ENCODE peak calls at places on chromosomes 1 and 21, in five cellular contexts. S is heart left ventricle; W is psoas muscle; N is CD8-positive, alpha-beta T cell; B is left ventricle myocardium inferior. U is an unnamed sample.

GRCh38 chr21:46038871-46039397 is 57.4 kb downstream of the COL6A1 start:
- DNase-seq in W (peak; percentile 87), N (no peak), B (peak; percentile 76), S (peak; percentile 93), U (peak; percentile 92)

GRCh38 chr1:61013189-61013952 is 69.0 kb upstream of the NFIA start:
- DNase-seq in W (no peak), S (peak; percentile 40), N (no peak), B (no peak), U (no peak)

GRCh38 chr1:180896161-180896560 is 16.5 kb upstream of the KIAA1614 start:
- DNase-seq in W (no peak), N (no peak), S (no peak), B (no peak), U (no peak)

GRCh38 chr1:33185541-33185940 is 3.7 kb upstream of the TRIM62 start:
- DNase-seq in S (no peak), N (no peak), B (no peak), W (no peak), U (no peak)

GRCh38 chr1:239882967-239883366 is 208.7 kb upstream of the FMN2 start:
- DNase-seq in W (no peak), N (no peak), B (no peak), S (no peak), U (no peak)

GRCh38 chr1:6962390-6962955 is 177.2 kb downstream of the CAMTA1 start:
- DNase-seq in S (peak; percentile 76), N (no peak), W (peak; percentile 73), B (peak; percentile 50), U (no peak)

GRCh38 chr1:240044620-240045019 is 47.1 kb upstream of the FMN2 start:
- DNase-seq in W (no peak), B (no peak), S (no peak), N (no peak), U (no peak)

GRCh38 chr1:201245082-201245481 is 38.2 kb upstream of the PKP1 start:
- DNase-seq in B (no peak), S (no peak), N (no peak), W (no peak), U (no peak)

GRCh38 chr1:153978274-153978909 is 918 bp upstream of the JTB start:
- DNase-seq in S (no peak), B (no peak), W (no peak), N (no peak), U (no peak)

GRCh38 chr1:174726167-174726879 is 273.4 kb upstream of the CACYBP start:
- DNase-seq in N (no peak), B (no peak), S (no peak), W (no peak), U (peak; percentile 58)

GRCh38 chr1:18893120-18893519 is 9.2 kb downstream of the ALDH4A1 start:
- DNase-seq in N (no peak), S (no peak), B (no peak), W (no peak), U (no peak)

GRCh38 chr1:175633801-175634200 is 109.6 kb downstream of the TNR start:
- DNase-seq in B (no peak), S (no peak), N (no peak), W (no peak), U (no peak)

GRCh38 chr21:35565204-35565611 is 495.1 kb downstream of the SETD4 start:
- DNase-seq in W (peak; percentile 55), B (no peak), S (peak; percentile 70), N (no peak), U (peak; percentile 94)

GRCh38 chr1:2592672-2593071 is 6.1 kb downstream of the PRXL2B start:
- DNase-seq in S (no peak), N (no peak), W (no peak), B (no peak), U (no peak)

DNA sequence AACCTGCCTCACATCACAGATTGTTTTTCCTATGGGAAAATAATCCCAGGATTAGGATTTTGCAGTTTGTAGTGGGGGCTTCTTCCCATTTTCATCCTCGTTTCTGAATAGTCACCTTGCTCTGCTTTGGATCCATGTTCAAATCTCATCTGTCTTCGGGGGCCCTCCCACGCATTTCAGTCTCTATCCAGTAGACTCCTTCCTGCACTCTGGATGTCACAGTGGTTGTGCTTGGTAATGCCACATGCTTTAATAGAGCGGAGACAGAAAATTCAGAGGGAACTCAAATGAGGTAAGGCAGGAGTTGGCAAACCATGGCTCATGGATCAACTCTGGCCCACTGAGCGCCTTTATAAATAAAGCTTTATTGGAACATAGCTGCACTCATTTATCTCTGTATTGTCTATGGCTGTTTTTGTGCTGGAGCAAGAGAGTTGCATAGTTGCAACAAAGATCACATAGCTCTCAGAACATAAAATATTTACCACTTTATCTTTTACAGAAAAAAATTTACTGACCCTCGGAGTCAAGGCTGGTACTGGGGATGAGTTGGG is 101.0 kb downstream of the SPATA46 start:
- DNase-seq in S (no peak), N (no peak), B (no peak), W (no peak), U (no peak)
- H3K4me3 ChIP-seq in S (no peak overlapping the region), N (no peak overlapping the region), B (no peak overlapping the region), W (no peak overlapping the region), U (no peak overlapping the region)

DNA sequence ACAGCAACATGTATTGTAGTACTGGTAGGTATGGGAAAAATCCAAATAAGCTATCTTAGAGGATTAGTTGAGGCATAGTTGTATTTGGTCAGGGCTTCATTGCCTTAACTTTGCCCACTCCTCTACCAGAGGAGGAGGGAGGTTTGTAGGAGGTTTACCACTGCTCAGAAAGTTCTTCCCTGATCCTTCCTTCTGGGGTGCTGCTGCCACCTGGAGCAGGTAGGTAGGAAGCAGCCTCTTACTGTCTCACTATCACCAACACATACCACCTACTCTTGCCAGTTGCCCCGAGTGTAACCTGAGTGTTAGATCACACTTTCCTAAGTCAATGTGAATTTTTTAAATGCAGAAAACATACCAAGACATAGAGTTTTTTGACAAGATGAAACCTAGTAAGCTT is 24.1 kb upstream of the ZSWIM5 start:
- DNase-seq in S (no peak), W (no peak), B (no peak), N (no peak), U (no peak)
- TF ChIP-seq CTCF in S (no peak), W (no peak), B (no peak), N (no peak), U (no peak)

DNA sequence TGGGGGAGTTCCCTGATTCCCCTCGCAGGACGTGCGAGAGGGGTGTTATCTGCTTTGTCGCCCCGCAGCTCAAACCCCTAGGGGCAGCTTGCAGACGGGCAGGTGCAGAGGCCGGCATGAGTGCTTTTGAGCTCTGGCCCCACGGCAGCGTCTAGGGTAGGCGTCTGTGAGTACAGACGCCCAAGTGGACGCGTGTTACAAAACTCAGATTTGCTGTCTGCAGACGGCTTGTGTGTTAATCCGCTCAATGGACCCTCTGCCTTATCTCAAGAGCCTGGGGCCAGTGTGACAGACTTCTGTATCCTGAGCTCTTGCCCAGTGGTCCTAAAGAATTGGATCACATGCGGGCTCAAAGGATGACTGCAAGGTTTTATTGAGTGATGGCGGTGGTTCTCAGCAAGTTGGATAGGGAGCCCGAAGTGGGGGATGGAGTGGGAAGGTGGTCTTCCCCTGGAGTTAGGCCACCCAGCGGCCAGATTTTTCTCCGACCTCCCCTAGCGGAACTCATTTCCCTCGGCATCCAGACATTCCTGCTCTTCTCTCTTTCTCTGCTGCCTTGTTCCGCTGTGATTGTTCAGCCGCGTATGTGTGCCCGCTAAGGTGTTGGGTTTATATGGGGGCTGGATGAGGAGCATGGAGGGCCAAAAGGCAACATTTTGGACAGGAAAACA is 9.4 kb downstream of the CFHR4 start:
- DNase-seq in B (no peak), W (no peak), S (no peak), N (no peak), U (no peak)
- H3K4me3 ChIP-seq in B (no peak overlapping the region), W (no peak overlapping the region), S (no peak overlapping the region), N (no peak overlapping the region), U (peak overlapping the region; percentile 28)

GRCh38 chr1:171983584-171983983 is 142.3 kb downstream of the DNM3 start:
- DNase-seq in N (no peak), B (no peak), S (no peak), W (no peak), U (peak; percentile 33)
- TF ChIP-seq CTCF in N (no peak), B (peak; percentile 45), S (peak; percentile 10), W (peak; percentile 16), U (peak; percentile 43)

GRCh38 chr1:42713293-42713692 is 26.7 kb downstream of the CLDN19 start:
- DNase-seq in N (no peak), S (no peak), W (no peak), B (no peak), U (no peak)
- H3K4me3 ChIP-seq in N (no peak overlapping the region), S (no peak overlapping the region), W (no peak overlapping the region), B (no peak overlapping the region), U (no peak overlapping the region)

GRCh38 chr1:216175714-216176113 is 247.5 kb downstream of the USH2A start:
- DNase-seq in W (no peak), N (no peak), B (no peak), S (no peak), U (no peak)
- TF ChIP-seq CTCF in W (no peak), N (no peak), B (no peak), S (no peak), U (no peak)

GRCh38 chr1:94799201-94799600 is 21.0 kb upstream of the SLC44A3 start:
- DNase-seq in S (no peak), N (no peak), B (no peak), W (no peak), U (no peak)

GRCh38 chr1:94803106-94803505 is 17.1 kb upstream of the SLC44A3 start:
- DNase-seq in W (no peak), B (no peak), S (no peak), N (no peak), U (no peak)

GRCh38 chr1:94803517-94804441 is 16.4 kb upstream of the SLC44A3 start:
- DNase-seq in W (no peak), S (peak; percentile 44), B (no peak), N (no peak), U (no peak)

GRCh38 chr1:94804442-94804837 is 15.7 kb upstream of the SLC44A3 start:
- DNase-seq in B (no peak), N (no peak), S (no peak), W (no peak), U (no peak)

DNA sequence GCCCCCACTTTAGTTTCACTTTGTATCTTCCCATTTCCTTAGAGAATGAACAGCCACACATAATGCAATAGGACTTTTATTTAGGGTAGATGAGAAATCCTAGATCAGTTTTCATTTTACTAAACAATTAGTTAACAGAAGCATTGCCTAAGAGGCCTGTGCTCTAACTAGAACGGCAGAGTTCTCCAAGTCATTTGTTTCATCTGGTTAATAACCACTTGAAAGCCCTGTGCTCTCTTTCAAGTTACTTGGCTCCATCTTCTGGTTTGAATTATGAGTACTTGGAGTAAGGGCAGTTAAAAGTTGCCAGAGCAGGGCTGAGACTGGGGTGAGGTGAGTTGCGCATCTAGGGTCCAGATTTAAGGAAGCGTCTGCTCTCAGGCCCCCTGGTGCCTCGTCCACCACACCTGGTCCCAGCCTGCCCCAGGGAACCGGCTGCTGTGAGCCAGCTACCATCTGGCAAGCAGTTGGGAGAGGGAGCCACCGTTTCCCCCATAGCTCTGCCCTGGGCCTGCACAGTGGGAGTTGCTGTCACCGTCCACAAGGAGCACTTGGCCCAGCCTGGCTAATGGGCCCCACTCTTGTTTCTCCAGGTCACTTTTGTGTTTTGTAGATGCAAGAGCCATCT is 18.1 kb upstream of the SLC44A3 start:
- DNase-seq in B (no peak), S (peak; percentile 40), N (no peak), W (peak; percentile 61), U (peak; percentile 87)
- H3K4me3 ChIP-seq in B (peak overlapping the region; percentile 52), S (no peak overlapping the region), N (no peak overlapping the region), W (peak overlapping the region; percentile 41), U (no peak overlapping the region)